ENCODE peak calls at places on chromosomes 2 and 18, in seven cellular contexts. E is sigmoid colon, L is A549, Y is heart left ventricle, J is suprapubic skin, T is esophagus squamous epithelium, N is right lobe of liver. X is an unnamed sample.

GRCh38 chr18:50374170-50374752 is 585 bp upstream of the SKA1 start:
- DNase-seq in T (no peak), N (no peak), L (no peak), E (no peak), J (no peak), Y (no peak), X (no peak)

GRCh38 chr18:44039216-44039615 is 641.5 kb upstream of the SETBP1 start:
- DNase-seq in J (no peak), N (no peak), E (no peak), T (no peak), L (no peak), Y (no peak), X (no peak)

GRCh38 chr2:132871829-132872228 is 201.8 kb upstream of the LYPD1 start:
- DNase-seq in N (no peak), L (no peak), Y (no peak), J (no peak), E (no peak), T (no peak), X (no peak)

GRCh38 chr2:143946436-143947385 is 573.2 kb downstream of the ZEB2 start:
- DNase-seq in L (no peak), N (no peak), J (no peak), E (no peak), T (no peak), Y (no peak), X (no peak)

GRCh38 chr18:6778459-6778858 is 48.9 kb downstream of the ARHGAP28 start:
- DNase-seq in L (no peak), N (no peak), T (no peak), E (no peak), Y (no peak), J (no peak), X (no peak)

GRCh38 chr18:63135101-63135500 is 184.5 kb downstream of the BCL2 start:
- DNase-seq in E (no peak), L (no peak), J (no peak), Y (no peak), T (no peak), N (no peak), X (no peak)

GRCh38 chr2:80461505-80462197 is 157.1 kb upstream of the LRRTM1 start:
- DNase-seq in Y (no peak), T (no peak), L (no peak), E (no peak), N (no peak), J (no peak), X (no peak)

GRCh38 chr2:12652723-12653122 is 64.0 kb upstream of the TRIB2 start:
- DNase-seq in E (no peak), Y (peak), T (no peak), J (no peak), N (no peak), L (no peak), X (no peak)

GRCh38 chr18:72692086-72692485 is 147.9 kb upstream of the CBLN2 start:
- DNase-seq in E (no peak), J (no peak), Y (no peak), N (no peak), L (no peak), T (no peak), X (no peak)

GRCh38 chr2:68287580-68288441 is 31.9 kb downstream of the CNRIP1 start:
- DNase-seq in N (no peak), L (no peak), Y (no peak), T (no peak), E (no peak), J (no peak), X (peak)

GRCh38 chr2:173090973-173091660 is 15.5 kb downstream of the MAP3K20 start:
- DNase-seq in J (no peak), E (peak), N (no peak), Y (peak), T (no peak), L (no peak), X (no peak)

GRCh38 chr2:54903736-54904554 is 146.3 kb downstream of the RTN4 start:
- DNase-seq in N (no peak), J (no peak), T (no peak), L (peak), E (peak), Y (no peak), X (peak)

GRCh38 chr2:68942827-68943226 is 9.9 kb downstream of the GKN2 start:
- DNase-seq in N (no peak), L (no peak), J (no peak), E (no peak), Y (no peak), T (no peak), X (no peak)

GRCh38 chr2:26011990-26012856 is 21.7 kb upstream of the RAB10 start:
- DNase-seq in Y (peak), L (peak), N (peak), E (peak), J (peak), T (no peak), X (peak)

GRCh38 chr2:27622921-27623384 is 5.9 kb downstream of the CCDC121 start:
- DNase-seq in T (no peak), Y (no peak), E (no peak), J (no peak), N (no peak), L (no peak), X (peak)

GRCh38 chr18:9708057-9708881 is at the start of gene RAB31:
- DNase-seq in J (peak), L (peak), E (peak), N (peak), T (peak), Y (peak), X (peak)

GRCh38 chr2:216985658-216986141 is 125.8 kb upstream of the TNP1 start:
- DNase-seq in T (no peak), E (no peak), J (no peak), L (no peak), N (no peak), Y (no peak), X (no peak)

GRCh38 chr2:7523557-7524210 is 606.5 kb downstream of the RNF144A start:
- DNase-seq in Y (no peak), J (no peak), E (no peak), T (no peak), N (no peak), L (no peak), X (no peak)

GRCh38 chr2:13091463-13091862 is 374.7 kb downstream of the TRIB2 start:
- DNase-seq in Y (no peak), L (no peak), T (no peak), J (no peak), E (no peak), N (no peak), X (peak)

GRCh38 chr2:66569974-66570373 is 135.0 kb downstream of the MEIS1 start:
- DNase-seq in J (no peak), N (no peak), Y (no peak), L (no peak), E (no peak), T (no peak), X (no peak)

GRCh38 chr2:43032248-43032893 is 194.0 kb downstream of the ZFP36L2 start:
- DNase-seq in N (no peak), E (peak), T (no peak), Y (peak), J (peak), L (no peak), X (no peak)

GRCh38 chr18:27564066-27564465 is 379.0 kb upstream of the CHST9 start:
- DNase-seq in Y (no peak), L (no peak), N (no peak), E (no peak), J (no peak), T (no peak), X (no peak)

GRCh38 chr18:62486290-62486964 is 36.4 kb upstream of the ZCCHC2 start:
- DNase-seq in J (no peak), L (peak), T (no peak), E (no peak), Y (no peak), N (no peak), X (peak)

GRCh38 chr2:186429095-186429494 is 57.0 kb upstream of the ZC3H15 start:
- DNase-seq in E (no peak), J (no peak), Y (no peak), L (no peak), T (no peak), N (no peak), X (peak)

GRCh38 chr18:79530821-79531220 is 135.1 kb downstream of the NFATC1 start:
- DNase-seq in Y (no peak), N (peak), T (no peak), L (no peak), E (peak), J (peak), X (no peak)

GRCh38 chr2:32523711-32524110 is 104.1 kb upstream of the TTC27 start:
- DNase-seq in L (no peak), Y (no peak), T (no peak), E (no peak), J (no peak), N (no peak), X (no peak)

GRCh38 chr2:96260404-96261260 is 5.2 kb downstream of the TMEM127 start:
- DNase-seq in Y (peak), E (peak), L (peak), T (no peak), N (peak), J (peak), X (peak)

GRCh38 chr18:22032392-22032961 is 136.9 kb upstream of the GATA6 start:
- DNase-seq in J (no peak), N (no peak), E (no peak), L (peak), T (no peak), Y (no peak), X (peak)

GRCh38 chr2:159961005-159961404 is 101.4 kb downstream of the PLA2R1 start:
- DNase-seq in L (no peak), J (no peak), N (no peak), Y (no peak), T (no peak), E (no peak), X (no peak)

GRCh38 chr2:32553829-32554432 is 73.9 kb upstream of the TTC27 start:
- DNase-seq in L (peak), N (no peak), T (no peak), Y (no peak), E (no peak), J (no peak), X (peak)

GRCh38 chr18:36187826-36188721 is 777 bp downstream of the MOCOS start:
- DNase-seq in E (no peak), Y (no peak), J (peak), N (peak), L (no peak), T (no peak), X (peak)

GRCh38 chr2:40282428-40282827 is 169.5 kb downstream of the SLC8A1 start:
- DNase-seq in J (no peak), N (no peak), T (no peak), Y (no peak), E (no peak), L (no peak), X (peak)

GRCh38 chr2:191927319-191927867 is 80.5 kb upstream of the CAVIN2 start:
- DNase-seq in E (peak), N (no peak), L (peak), J (no peak), T (no peak), Y (peak), X (peak)

GRCh38 chr2:136327162-136327852 is 209.4 kb upstream of the CXCR4 start:
- DNase-seq in T (no peak), L (no peak), J (no peak), E (no peak), N (no peak), Y (no peak), X (peak)

GRCh38 chr2:201362396-201362795 is 5.3 kb upstream of the FLACC1 start:
- DNase-seq in T (no peak), J (no peak), N (no peak), L (no peak), E (no peak), Y (no peak), X (peak)

GRCh38 chr18:11872479-11873136 is 21.4 kb downstream of the CHMP1B start:
- DNase-seq in E (no peak), T (no peak), J (peak), N (no peak), Y (no peak), L (peak), X (no peak)

GRCh38 chr2:27708257-27708654 is 44.6 kb downstream of the SLC4A1AP start:
- DNase-seq in N (no peak), Y (no peak), J (no peak), T (no peak), E (no peak), L (no peak), X (no peak)

GRCh38 chr2:145744541-145745386 is 1224.8 kb upstream of the ZEB2 start:
- DNase-seq in E (no peak), L (no peak), Y (no peak), N (no peak), T (no peak), J (no peak), X (peak)
- TF ChIP-seq POLR2A in E (no peak), L (no peak), Y (no peak), N (no peak), T (no peak), J (no peak), X (no peak)

DNA sequence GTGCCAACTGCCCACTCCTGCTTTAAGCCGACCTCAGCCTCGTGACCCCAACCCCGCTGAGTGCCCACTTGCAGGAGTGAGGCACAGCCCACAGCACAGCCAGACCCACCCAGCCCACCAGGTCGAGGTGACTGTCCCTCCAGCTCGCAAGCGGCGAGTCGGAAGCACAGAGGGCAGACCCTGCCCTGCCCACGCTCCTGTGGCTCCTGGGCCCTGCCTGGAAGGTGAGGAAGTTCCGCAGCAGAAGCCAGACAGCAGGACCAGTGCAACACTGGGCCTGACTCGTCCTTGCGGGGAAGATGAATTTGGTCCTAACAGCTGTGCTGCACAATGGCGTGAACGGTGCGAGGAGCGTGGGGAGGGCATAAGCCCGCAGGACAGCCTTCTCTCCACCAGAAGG is 9.9 kb downstream of the DTYMK start:
- DNase-seq in Y (no peak), J (no peak), N (no peak), L (no peak), T (no peak), E (no peak), X (no peak)
- TF ChIP-seq POLR2A in Y (no peak), J (no peak), N (no peak), L (no peak), T (no peak), E (no peak), X (no peak)

GRCh38 chr2:128027278-128027800 is 520 bp downstream of the SAP130 start:
- DNase-seq in E (peak), Y (peak), N (peak), T (peak), L (peak), J (peak), X (peak)
- TF ChIP-seq POLR2A in E (no peak), Y (no peak), N (no peak), T (no peak), L (no peak), J (no peak), X (peak)

DNA sequence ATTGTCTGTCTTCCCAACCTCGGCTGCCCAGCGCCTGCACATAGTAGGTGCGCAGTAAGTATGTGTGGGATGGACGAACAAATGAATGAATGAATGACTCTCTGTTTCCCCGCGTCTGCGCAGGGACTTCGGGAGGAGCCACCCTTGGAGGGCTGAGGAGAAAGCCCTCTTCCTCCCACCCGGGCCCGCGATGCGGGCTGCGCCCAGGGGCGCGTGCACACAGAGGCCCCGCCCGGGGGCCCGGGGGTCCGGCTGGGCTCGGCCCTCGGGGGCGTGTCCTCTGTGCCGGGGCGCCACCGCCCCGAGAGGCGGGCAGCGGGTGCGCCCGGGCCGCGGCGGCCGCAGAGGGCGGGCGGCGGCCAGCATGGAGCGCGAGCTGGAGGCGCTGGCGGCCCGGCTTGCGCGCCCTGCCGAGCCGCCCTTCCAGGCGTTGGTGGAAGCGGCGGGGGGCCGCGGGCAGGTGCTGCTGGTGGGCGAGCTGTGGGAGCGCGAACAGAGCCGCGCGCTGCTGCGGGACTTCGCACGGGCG is at the start of gene C2orf72:
- DNase-seq in L (peak), E (no peak), N (peak), T (no peak), J (no peak), Y (no peak), X (no peak)
- TF ChIP-seq POLR2A in L (peak), E (no peak), N (peak), T (no peak), J (no peak), Y (no peak), X (no peak)

GRCh38 chr2:113890253-113891235 is 655 bp downstream of the ACTR3 start:
- DNase-seq in L (peak), E (peak), N (peak), T (peak), Y (peak), J (peak), X (peak)
- TF ChIP-seq POLR2A in L (no peak), E (peak), N (peak), T (no peak), Y (no peak), J (no peak), X (peak)

GRCh38 chr2:123493687-123494086 is 531.4 kb upstream of the CNTNAP5 start:
- DNase-seq in J (no peak), N (no peak), E (no peak), T (no peak), Y (no peak), L (no peak), X (no peak)
- TF ChIP-seq POLR2A in J (no peak), N (no peak), E (no peak), T (no peak), Y (no peak), L (no peak), X (no peak)

GRCh38 chr2:112255875-112256274 is 1.0 kb upstream of the ZC3H8 start:
- DNase-seq in N (no peak), J (no peak), E (no peak), L (no peak), Y (no peak), T (no peak), X (no peak)

GRCh38 chr2:112256654-112257053 is 1.8 kb upstream of the ZC3H8 start:
- DNase-seq in T (no peak), N (no peak), Y (no peak), L (no peak), J (no peak), E (no peak), X (no peak)

GRCh38 chr2:112257575-112257974 is 2.7 kb upstream of the ZC3H8 start:
- DNase-seq in E (no peak), T (no peak), Y (no peak), J (no peak), L (no peak), N (no peak), X (peak)

GRCh38 chr2:112253261-112253807 is 1.5 kb downstream of the ZC3H8 start:
- DNase-seq in T (no peak), J (no peak), N (no peak), E (no peak), L (no peak), Y (no peak), X (no peak)

GRCh38 chr2:112254466-112255240 is at the start of gene ZC3H8:
- DNase-seq in E (peak), N (peak), T (peak), Y (peak), J (peak), L (peak), X (peak)
- TF ChIP-seq POLR2A in E (peak), N (peak), T (no peak), Y (peak), J (peak), L (peak), X (no peak)

GRCh38 chr18:46104128-46104911 is at the start of gene HAUS1:
- DNase-seq in J (peak), T (peak), L (peak), N (peak), Y (peak), E (peak), X (peak)
- TF ChIP-seq POLR2A in J (no peak), T (no peak), L (peak), N (peak), Y (peak), E (peak), X (no peak)

GRCh38 chr2:190319557-190320498 is at the start of gene HIBCH:
- DNase-seq in N (peak), Y (peak), J (peak), T (peak), E (peak), L (peak), X (peak)
- TF ChIP-seq POLR2A in N (peak), Y (peak), J (no peak), T (no peak), E (peak), L (peak), X (no peak)

DNA sequence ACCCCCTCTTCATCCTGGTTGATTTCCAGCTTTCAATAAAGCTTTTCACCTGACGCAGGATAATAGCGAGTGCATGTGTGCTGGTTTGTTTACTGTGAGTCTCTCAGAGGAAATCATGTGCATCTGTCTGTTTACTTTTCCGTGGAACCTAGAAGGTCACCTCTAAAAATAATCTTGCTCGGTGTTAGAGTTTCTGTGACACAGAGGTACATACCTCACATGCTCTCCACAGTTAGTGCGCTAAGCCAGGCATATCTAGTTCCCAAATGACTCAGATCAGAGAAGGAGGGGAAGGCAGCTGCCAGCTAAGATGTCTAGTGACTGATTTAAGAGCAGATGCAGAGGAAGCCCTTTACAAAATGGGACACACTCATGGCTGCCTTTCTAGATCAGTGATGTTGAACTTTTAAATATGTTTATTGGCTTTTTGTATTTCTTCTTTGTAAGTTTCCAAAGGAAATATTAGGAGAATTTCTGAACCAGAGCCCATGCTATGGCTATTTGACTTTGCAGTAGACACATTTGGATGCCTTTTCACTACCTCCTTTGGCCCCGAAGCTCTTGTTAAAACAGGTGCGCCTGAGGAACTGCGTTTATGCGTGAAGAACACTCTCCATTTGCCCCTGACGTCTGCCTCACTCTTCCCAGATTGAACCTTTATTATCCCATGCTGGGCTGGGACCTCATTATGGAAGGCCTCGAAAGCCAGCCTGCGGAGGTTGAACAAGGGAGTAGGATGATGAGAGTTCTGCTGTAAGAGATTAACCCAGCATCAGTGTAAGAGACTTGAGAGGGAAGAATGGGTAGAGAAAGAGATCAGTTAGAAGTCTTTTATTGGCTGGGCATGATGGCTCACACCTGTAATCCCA is 145.6 kb downstream of the FAM161A start:
- DNase-seq in Y (no peak), E (no peak), J (no peak), N (peak), T (no peak), L (peak), X (peak)
- TF ChIP-seq POLR2A in Y (peak), E (no peak), J (no peak), N (peak), T (no peak), L (no peak), X (no peak)

X was measured in IMR-90.